ENCODE peak calls at places on chromosomes 13 and 19, in six cellular contexts. One of them, this sample, is unnamed.

GRCh38 chr19:48330012-48330681 is 4.8 kb downstream of the EMP3 start:
- DNase-seq in HS-5: no peak
- DNase-seq in stimulated activated CD4-positive, alpha-beta T cell treated with anti-CD3 and anti-CD28 coated beads, Interleukin-12 subunit alpha, Interleukin-12 subunit beta, amount 100 ng/mL, for 24 hours: peak
- DNase-seq in lower leg skin: peak
- DNase-seq in tibial nerve: peak
- DNase-seq in A549: no peak
- DNase-seq in this sample: peak

GRCh38 chr19:49907745-49908446 is 11.2 kb upstream of the IL4I1 start:
- DNase-seq in HS-5: no peak
- DNase-seq in stimulated activated CD4-positive, alpha-beta T cell treated with anti-CD3 and anti-CD28 coated beads, Interleukin-12 subunit alpha, Interleukin-12 subunit beta, amount 100 ng/mL, for 24 hours: no peak
- DNase-seq in lower leg skin: no peak
- DNase-seq in tibial nerve: no peak
- DNase-seq in A549: no peak
- DNase-seq in this sample: no peak

GRCh38 chr13:24511019-24511823 is 1.4 kb downstream of the PARP4 start:
- DNase-seq in HS-5: peak
- DNase-seq in stimulated activated CD4-positive, alpha-beta T cell treated with anti-CD3 and anti-CD28 coated beads, Interleukin-12 subunit alpha, Interleukin-12 subunit beta, amount 100 ng/mL, for 24 hours: peak
- DNase-seq in lower leg skin: no peak
- DNase-seq in tibial nerve: no peak
- DNase-seq in A549: peak
- DNase-seq in this sample: peak

GRCh38 chr13:52651880-52652169 is 811 bp upstream of the SUGT1 start:
- DNase-seq in HS-5: no peak
- DNase-seq in stimulated activated CD4-positive, alpha-beta T cell treated with anti-CD3 and anti-CD28 coated beads, Interleukin-12 subunit alpha, Interleukin-12 subunit beta, amount 100 ng/mL, for 24 hours: no peak
- DNase-seq in lower leg skin: no peak
- DNase-seq in tibial nerve: no peak
- DNase-seq in A549: peak
- DNase-seq in this sample: no peak

GRCh38 chr13:30924726-30925125 is 7.7 kb upstream of the TEX26 start:
- DNase-seq in HS-5: no peak
- DNase-seq in stimulated activated CD4-positive, alpha-beta T cell treated with anti-CD3 and anti-CD28 coated beads, Interleukin-12 subunit alpha, Interleukin-12 subunit beta, amount 100 ng/mL, for 24 hours: no peak
- DNase-seq in lower leg skin: no peak
- DNase-seq in tibial nerve: no peak
- DNase-seq in A549: no peak
- DNase-seq in this sample: no peak

GRCh38 chr13:102170295-102170694 is 231.6 kb downstream of the FGF14 start:
- DNase-seq in HS-5: no peak
- DNase-seq in stimulated activated CD4-positive, alpha-beta T cell treated with anti-CD3 and anti-CD28 coated beads, Interleukin-12 subunit alpha, Interleukin-12 subunit beta, amount 100 ng/mL, for 24 hours: no peak
- DNase-seq in lower leg skin: no peak
- DNase-seq in tibial nerve: no peak
- DNase-seq in A549: no peak
- DNase-seq in this sample: no peak

GRCh38 chr13:113663934-113664333 is 3.1 kb upstream of the GRK1 start:
- DNase-seq in HS-5: no peak
- DNase-seq in stimulated activated CD4-positive, alpha-beta T cell treated with anti-CD3 and anti-CD28 coated beads, Interleukin-12 subunit alpha, Interleukin-12 subunit beta, amount 100 ng/mL, for 24 hours: no peak
- DNase-seq in lower leg skin: peak
- DNase-seq in tibial nerve: peak
- DNase-seq in A549: no peak
- DNase-seq in this sample: no peak

GRCh38 chr19:18469245-18470107 is 31.5 kb upstream of the ISYNA1 start:
- DNase-seq in HS-5: no peak
- DNase-seq in stimulated activated CD4-positive, alpha-beta T cell treated with anti-CD3 and anti-CD28 coated beads, Interleukin-12 subunit alpha, Interleukin-12 subunit beta, amount 100 ng/mL, for 24 hours: peak
- DNase-seq in lower leg skin: peak
- DNase-seq in tibial nerve: peak
- DNase-seq in A549: peak
- DNase-seq in this sample: peak

GRCh38 chr13:33321686-33322473 is 36.3 kb upstream of the STARD13 start:
- DNase-seq in HS-5: no peak
- DNase-seq in stimulated activated CD4-positive, alpha-beta T cell treated with anti-CD3 and anti-CD28 coated beads, Interleukin-12 subunit alpha, Interleukin-12 subunit beta, amount 100 ng/mL, for 24 hours: no peak
- DNase-seq in lower leg skin: no peak
- DNase-seq in tibial nerve: no peak
- DNase-seq in A549: no peak
- DNase-seq in this sample: no peak

GRCh38 chr13:109451726-109452125 is 334.7 kb downstream of the IRS2 start:
- DNase-seq in HS-5: no peak
- DNase-seq in stimulated activated CD4-positive, alpha-beta T cell treated with anti-CD3 and anti-CD28 coated beads, Interleukin-12 subunit alpha, Interleukin-12 subunit beta, amount 100 ng/mL, for 24 hours: no peak
- DNase-seq in lower leg skin: no peak
- DNase-seq in tibial nerve: no peak
- DNase-seq in A549: no peak
- DNase-seq in this sample: no peak

GRCh38 chr19:15633122-15633521 is 7.6 kb upstream of the CYP4F3 start:
- DNase-seq in HS-5: no peak
- DNase-seq in stimulated activated CD4-positive, alpha-beta T cell treated with anti-CD3 and anti-CD28 coated beads, Interleukin-12 subunit alpha, Interleukin-12 subunit beta, amount 100 ng/mL, for 24 hours: no peak
- DNase-seq in lower leg skin: no peak
- DNase-seq in tibial nerve: no peak
- DNase-seq in A549: no peak
- DNase-seq in this sample: no peak

GRCh38 chr13:101230271-101230890 is 185.9 kb downstream of the NALCN start:
- DNase-seq in HS-5: no peak
- DNase-seq in stimulated activated CD4-positive, alpha-beta T cell treated with anti-CD3 and anti-CD28 coated beads, Interleukin-12 subunit alpha, Interleukin-12 subunit beta, amount 100 ng/mL, for 24 hours: no peak
- DNase-seq in lower leg skin: no peak
- DNase-seq in tibial nerve: no peak
- DNase-seq in A549: no peak
- DNase-seq in this sample: no peak

GRCh38 chr19:55228403-55229031 is at the start of gene TMEM86B:
- DNase-seq in HS-5: no peak
- DNase-seq in stimulated activated CD4-positive, alpha-beta T cell treated with anti-CD3 and anti-CD28 coated beads, Interleukin-12 subunit alpha, Interleukin-12 subunit beta, amount 100 ng/mL, for 24 hours: no peak
- DNase-seq in lower leg skin: no peak
- DNase-seq in tibial nerve: no peak
- DNase-seq in A549: no peak
- DNase-seq in this sample: peak

GRCh38 chr19:50252111-50252886 is 48.9 kb downstream of the MYH14 start:
- DNase-seq in HS-5: no peak
- DNase-seq in stimulated activated CD4-positive, alpha-beta T cell treated with anti-CD3 and anti-CD28 coated beads, Interleukin-12 subunit alpha, Interleukin-12 subunit beta, amount 100 ng/mL, for 24 hours: peak
- DNase-seq in lower leg skin: no peak
- DNase-seq in tibial nerve: no peak
- DNase-seq in A549: no peak
- DNase-seq in this sample: no peak

GRCh38 chr13:94558721-94559120 is 37.2 kb downstream of the TGDS start:
- DNase-seq in HS-5: no peak
- DNase-seq in stimulated activated CD4-positive, alpha-beta T cell treated with anti-CD3 and anti-CD28 coated beads, Interleukin-12 subunit alpha, Interleukin-12 subunit beta, amount 100 ng/mL, for 24 hours: no peak
- DNase-seq in lower leg skin: no peak
- DNase-seq in tibial nerve: no peak
- DNase-seq in A549: no peak
- DNase-seq in this sample: no peak

GRCh38 chr13:99359493-99359892 is 52.3 kb upstream of the GPR183 start:
- DNase-seq in HS-5: no peak
- DNase-seq in stimulated activated CD4-positive, alpha-beta T cell treated with anti-CD3 and anti-CD28 coated beads, Interleukin-12 subunit alpha, Interleukin-12 subunit beta, amount 100 ng/mL, for 24 hours: no peak
- DNase-seq in lower leg skin: peak
- DNase-seq in tibial nerve: no peak
- DNase-seq in A549: no peak
- DNase-seq in this sample: no peak

GRCh38 chr13:103517066-103517767 is 451.0 kb upstream of the SLC10A2 start:
- DNase-seq in HS-5: no peak
- DNase-seq in stimulated activated CD4-positive, alpha-beta T cell treated with anti-CD3 and anti-CD28 coated beads, Interleukin-12 subunit alpha, Interleukin-12 subunit beta, amount 100 ng/mL, for 24 hours: no peak
- DNase-seq in lower leg skin: no peak
- DNase-seq in tibial nerve: no peak
- DNase-seq in A549: no peak
- DNase-seq in this sample: no peak

GRCh38 chr13:81987159-81987558 is 1646.2 kb upstream of the SPRY2 start:
- DNase-seq in HS-5: no peak
- DNase-seq in stimulated activated CD4-positive, alpha-beta T cell treated with anti-CD3 and anti-CD28 coated beads, Interleukin-12 subunit alpha, Interleukin-12 subunit beta, amount 100 ng/mL, for 24 hours: no peak
- DNase-seq in lower leg skin: no peak
- DNase-seq in tibial nerve: no peak
- DNase-seq in A549: no peak
- DNase-seq in this sample: no peak

GRCh38 chr13:41723136-41723535 is 237.8 kb downstream of the VWA8 start:
- DNase-seq in HS-5: no peak
- DNase-seq in stimulated activated CD4-positive, alpha-beta T cell treated with anti-CD3 and anti-CD28 coated beads, Interleukin-12 subunit alpha, Interleukin-12 subunit beta, amount 100 ng/mL, for 24 hours: no peak
- DNase-seq in lower leg skin: no peak
- DNase-seq in tibial nerve: no peak
- DNase-seq in A549: no peak
- DNase-seq in this sample: no peak

GRCh38 chr19:39996218-39996810 is 546 bp upstream of the ZNF546 start:
- DNase-seq in HS-5: no peak
- DNase-seq in stimulated activated CD4-positive, alpha-beta T cell treated with anti-CD3 and anti-CD28 coated beads, Interleukin-12 subunit alpha, Interleukin-12 subunit beta, amount 100 ng/mL, for 24 hours: peak
- DNase-seq in lower leg skin: no peak
- DNase-seq in tibial nerve: no peak
- DNase-seq in A549: peak
- DNase-seq in this sample: peak

GRCh38 chr13:29474991-29475390 is 120.5 kb downstream of the SLC7A1 start:
- DNase-seq in HS-5: no peak
- DNase-seq in stimulated activated CD4-positive, alpha-beta T cell treated with anti-CD3 and anti-CD28 coated beads, Interleukin-12 subunit alpha, Interleukin-12 subunit beta, amount 100 ng/mL, for 24 hours: no peak
- DNase-seq in lower leg skin: no peak
- DNase-seq in tibial nerve: no peak
- DNase-seq in A549: no peak
- DNase-seq in this sample: no peak

GRCh38 chr19:10751109-10751972 is 33.5 kb downstream of the DNM2 start:
- DNase-seq in HS-5: no peak
- DNase-seq in stimulated activated CD4-positive, alpha-beta T cell treated with anti-CD3 and anti-CD28 coated beads, Interleukin-12 subunit alpha, Interleukin-12 subunit beta, amount 100 ng/mL, for 24 hours: no peak
- DNase-seq in lower leg skin: no peak
- DNase-seq in tibial nerve: no peak
- DNase-seq in A549: no peak
- DNase-seq in this sample: no peak

GRCh38 chr19:33684550-33685303 is 63.0 kb downstream of the CHST8 start:
- DNase-seq in HS-5: no peak
- DNase-seq in stimulated activated CD4-positive, alpha-beta T cell treated with anti-CD3 and anti-CD28 coated beads, Interleukin-12 subunit alpha, Interleukin-12 subunit beta, amount 100 ng/mL, for 24 hours: no peak
- DNase-seq in lower leg skin: peak
- DNase-seq in tibial nerve: no peak
- DNase-seq in A549: no peak
- DNase-seq in this sample: no peak

GRCh38 chr19:7069042-7069903 is at the start of gene ZNF557:
- DNase-seq in HS-5: peak
- DNase-seq in stimulated activated CD4-positive, alpha-beta T cell treated with anti-CD3 and anti-CD28 coated beads, Interleukin-12 subunit alpha, Interleukin-12 subunit beta, amount 100 ng/mL, for 24 hours: peak
- DNase-seq in lower leg skin: peak
- DNase-seq in tibial nerve: peak
- DNase-seq in A549: peak
- DNase-seq in this sample: peak

GRCh38 chr13:32984857-32985626 is 31.2 kb upstream of the KL start:
- DNase-seq in HS-5: no peak
- DNase-seq in stimulated activated CD4-positive, alpha-beta T cell treated with anti-CD3 and anti-CD28 coated beads, Interleukin-12 subunit alpha, Interleukin-12 subunit beta, amount 100 ng/mL, for 24 hours: no peak
- DNase-seq in lower leg skin: peak
- DNase-seq in tibial nerve: no peak
- DNase-seq in A549: peak
- DNase-seq in this sample: no peak

GRCh38 chr13:32940601-32941000 is 75.6 kb upstream of the KL start:
- DNase-seq in HS-5: no peak
- DNase-seq in stimulated activated CD4-positive, alpha-beta T cell treated with anti-CD3 and anti-CD28 coated beads, Interleukin-12 subunit alpha, Interleukin-12 subunit beta, amount 100 ng/mL, for 24 hours: no peak
- DNase-seq in lower leg skin: no peak
- DNase-seq in tibial nerve: no peak
- DNase-seq in A549: no peak
- DNase-seq in this sample: no peak

GRCh38 chr19:4952945-4953344 is 16.0 kb upstream of the KDM4B start:
- DNase-seq in HS-5: no peak
- DNase-seq in stimulated activated CD4-positive, alpha-beta T cell treated with anti-CD3 and anti-CD28 coated beads, Interleukin-12 subunit alpha, Interleukin-12 subunit beta, amount 100 ng/mL, for 24 hours: no peak
- DNase-seq in lower leg skin: no peak
- DNase-seq in tibial nerve: no peak
- DNase-seq in A549: no peak
- DNase-seq in this sample: no peak

GRCh38 chr19:29842471-29843179 is 30.8 kb downstream of the CCNE1 start:
- DNase-seq in HS-5: no peak
- DNase-seq in stimulated activated CD4-positive, alpha-beta T cell treated with anti-CD3 and anti-CD28 coated beads, Interleukin-12 subunit alpha, Interleukin-12 subunit beta, amount 100 ng/mL, for 24 hours: no peak
- DNase-seq in lower leg skin: no peak
- DNase-seq in tibial nerve: no peak
- DNase-seq in A549: no peak
- DNase-seq in this sample: no peak

GRCh38 chr19:16673226-16673625 is 12.3 kb downstream of the TMEM38A start:
- DNase-seq in HS-5: no peak
- DNase-seq in stimulated activated CD4-positive, alpha-beta T cell treated with anti-CD3 and anti-CD28 coated beads, Interleukin-12 subunit alpha, Interleukin-12 subunit beta, amount 100 ng/mL, for 24 hours: no peak
- DNase-seq in lower leg skin: no peak
- DNase-seq in tibial nerve: no peak
- DNase-seq in A549: no peak
- DNase-seq in this sample: no peak

This sample was measured in HuH-7.5.